ENCODE peak calls at places on chromosomes 16 and 17, in four cellular contexts. U, D, O and X are unnamed samples.

GRCh38 chr16:66070140-66070887 is 296.2 kb upstream of the CDH5 start:
- DNase-seq in O (peak), D (no peak), U (no peak), X (no peak)

GRCh38 chr16:4115209-4115940 is 867 bp downstream of the ADCY9 start:
- DNase-seq in U (peak), D (peak), O (peak), X (peak)

GRCh38 chr17:35841505-35841904 is 27.2 kb downstream of the HEATR9 start:
- DNase-seq in O (no peak), D (no peak), U (no peak), X (no peak)

GRCh38 chr16:73275024-73275423 is 227.1 kb upstream of the ZFHX3 start:
- DNase-seq in U (no peak), O (no peak), D (no peak), X (no peak)

GRCh38 chr17:81524063-81524864 is 3.9 kb upstream of the FSCN2 start:
- DNase-seq in D (no peak), U (no peak), O (no peak), X (no peak)

GRCh38 chr17:68587847-68588246 is 13.3 kb downstream of the FAM20A start:
- DNase-seq in U (no peak), O (no peak), D (no peak), X (no peak)

GRCh38 chr16:12818331-12818730 is 14.6 kb upstream of the CPPED1 start:
- DNase-seq in D (no peak), U (no peak), O (no peak), X (no peak)

GRCh38 chr16:23434380-23434779 is 18.6 kb downstream of the COG7 start:
- DNase-seq in U (no peak), O (peak), D (peak), X (peak)

GRCh38 chr17:79836952-79837887 is 2.0 kb downstream of the CBX4 start:
- DNase-seq in U (peak), O (peak), D (peak), X (peak)

GRCh38 chr17:60277258-60277657 is 114.7 kb downstream of the USP32 start:
- DNase-seq in U (no peak), D (no peak), O (no peak), X (no peak)

GRCh38 chr16:20904507-20905079 is 4.0 kb downstream of the LYRM1 start:
- DNase-seq in U (no peak), D (no peak), O (peak), X (peak)

GRCh38 chr16:55475919-55476318 is 3.1 kb upstream of the MMP2 start:
- DNase-seq in U (no peak), D (no peak), O (no peak), X (no peak)

GRCh38 chr16:11232852-11233726 is 22.9 kb downstream of the SOCS1 start:
- DNase-seq in O (no peak), D (no peak), U (peak), X (peak)

GRCh38 chr17:61416540-61417363 is 17.1 kb downstream of the TBX2 start:
- DNase-seq in O (peak), U (peak), D (peak), X (peak)

GRCh38 chr17:74860229-74860998 is 729 bp upstream of the GRIN2C start:
- DNase-seq in D (no peak), O (no peak), U (no peak), X (peak)

GRCh38 chr17:2853111-2853721 is 57.0 kb downstream of the RAP1GAP2 start:
- DNase-seq in U (peak), D (no peak), O (peak), X (no peak)

GRCh38 chr17:16552637-16553045 is 16.4 kb downstream of the ZNF287 start:
- DNase-seq in U (no peak), D (no peak), O (peak), X (no peak)

GRCh38 chr16:9256196-9256595 is 164.8 kb downstream of the HAPSTR1 start:
- DNase-seq in U (no peak), D (peak), O (no peak), X (peak)

GRCh38 chr17:47934856-47935255 is 6.5 kb upstream of the PNPO start:
- DNase-seq in U (no peak), O (no peak), D (no peak), X (no peak)

GRCh38 chr16:11413907-11414595 is 68.8 kb downstream of the RMI2 start:
- DNase-seq in D (no peak), O (no peak), U (no peak), X (no peak)

GRCh38 chr16:81524382-81524781 is 79.8 kb downstream of the CMIP start:
- DNase-seq in O (no peak), U (no peak), D (no peak), X (no peak)

GRCh38 chr17:28746611-28747045 is 2.8 kb downstream of the TRAF4 start:
- DNase-seq in D (peak), U (no peak), O (no peak), X (no peak)

GRCh38 chr17:4658478-4659305 is 17.2 kb upstream of the ALOX15 start:
- DNase-seq in O (peak), U (no peak), D (no peak), X (peak)

GRCh38 chr17:74512624-74513084 is 18.6 kb downstream of the CD300LB start:
- DNase-seq in D (no peak), O (no peak), U (no peak), X (peak)

GRCh38 chr16:57745768-57746167 is 10.2 kb downstream of the KATNB1 start:
- DNase-seq in O (no peak), D (no peak), U (no peak), X (no peak)

GRCh38 chr16:81450783-81451491 is 6.3 kb downstream of the CMIP start:
- DNase-seq in O (no peak), U (no peak), D (no peak), X (no peak)

GRCh38 chr17:6448473-6448872 is 4.2 kb downstream of the PIMREG start:
- DNase-seq in U (peak), O (no peak), D (no peak), X (no peak)

GRCh38 chr16:68662035-68662434 is 16.9 kb downstream of the CDH3 start:
- DNase-seq in U (no peak), O (no peak), D (no peak), X (no peak)

GRCh38 chr16:49050607-49051006 is 231.0 kb downstream of the CBLN1 start:
- DNase-seq in O (no peak), D (no peak), U (no peak), X (no peak)